ENCODE peak calls at places on chromosome 7, in four cellular contexts. I is MCF 10A, C is SK-N-SH, Z is lower leg skin. K is an unnamed sample.

GRCh38 chr7:4916115-4916514 is 32.6 kb upstream of the RADIL start:
- DNase-seq in Z (no peak), I (no peak), C (no peak), K (no peak)

GRCh38 chr7:34747842-34748241 is 89.8 kb downstream of the NPSR1 start:
- DNase-seq in I (peak; percentile 66), Z (no peak), C (peak; percentile 4), K (peak; percentile 6)

GRCh38 chr7:46776790-46777189 is 805.1 kb downstream of the TNS3 start:
- DNase-seq in Z (no peak), C (no peak), I (peak; percentile 47), K (peak; percentile 33)

GRCh38 chr7:17062433-17063383 is 180.9 kb upstream of the AGR3 start:
- DNase-seq in Z (no peak), C (no peak), I (peak; percentile 23), K (no peak)

GRCh38 chr7:76310102-76310957 is 7.9 kb downstream of the HSPB1 start:
- DNase-seq in C (peak; percentile 95), Z (no peak), I (peak; percentile 29), K (peak; percentile 36)

GRCh38 chr7:94190599-94191061 is 186.5 kb upstream of the BET1 start:
- DNase-seq in Z (no peak), C (no peak), I (peak; percentile 82), K (peak; percentile 77)

GRCh38 chr7:157224627-157225026 is 85.9 kb downstream of the UBE3C start:
- DNase-seq in Z (no peak), C (peak; percentile 48), I (no peak), K (peak; percentile 10)

GRCh38 chr7:135169141-135169935 is 1.2 kb downstream of the CYREN start:
- DNase-seq in I (peak; percentile 73), Z (peak; percentile 82), C (peak; percentile 65), K (peak; percentile 94)

GRCh38 chr7:39313958-39314357 is 252.2 kb upstream of the YAE1 start:
- DNase-seq in Z (no peak), C (no peak), I (no peak), K (no peak)

GRCh38 chr7:133912916-133913697 is 214.0 kb upstream of the LRGUK start:
- DNase-seq in I (peak; percentile 24), C (no peak), Z (no peak), K (peak; percentile 83)

GRCh38 chr7:22338411-22338810 is 18.5 kb downstream of the RAPGEF5 start:
- DNase-seq in I (no peak), C (no peak), Z (no peak), K (no peak)

GRCh38 chr7:45973725-45974532 is 52.9 kb upstream of the IGFBP3 start:
- DNase-seq in I (no peak), Z (peak; percentile 48), C (no peak), K (no peak)

GRCh38 chr7:106484562-106484961 is 176.4 kb downstream of the CCDC71L start:
- DNase-seq in I (peak; percentile 40), C (no peak), Z (no peak), K (peak; percentile 53)

K was measured in epithelial cell of esophagus.